ENCODE peak calls at places on chromosomes 4 and X, in five cellular contexts. One of them, this sample, is unnamed.

GRCh38 chrX:108126661-108127060 is 35.1 kb downstream of the ATG4A start:
- DNase-seq in HepG2: no peak
- DNase-seq in K562: no peak
- DNase-seq in H1: no peak
- DNase-seq in GM12878: no peak
- DNase-seq in this sample: no peak

GRCh38 chr4:60945641-60946040 is 254.5 kb upstream of the ADGRL3 start:
- DNase-seq in HepG2: no peak
- DNase-seq in K562: no peak
- DNase-seq in H1: no peak
- DNase-seq in GM12878: no peak
- DNase-seq in this sample: no peak

GRCh38 chr4:30370105-30370504 is 350.1 kb upstream of the PCDH7 start:
- DNase-seq in HepG2: no peak
- DNase-seq in K562: no peak
- DNase-seq in H1: no peak
- DNase-seq in GM12878: no peak
- DNase-seq in this sample: no peak

GRCh38 chrX:104318330-104319009 is 63.7 kb upstream of the ESX1 start:
- DNase-seq in HepG2: peak; percentile 39
- DNase-seq in K562: no peak
- DNase-seq in H1: no peak
- DNase-seq in GM12878: no peak
- DNase-seq in this sample: peak; percentile 43

GRCh38 chrX:2697741-2698294 is 6.7 kb downstream of the CD99 start:
- DNase-seq in HepG2: no peak
- DNase-seq in K562: no peak
- DNase-seq in H1: no peak
- DNase-seq in GM12878: peak; percentile 44
- DNase-seq in this sample: no peak

GRCh38 chr4:14309429-14309828 is 681.9 kb upstream of the BOD1L1 start:
- DNase-seq in HepG2: no peak
- DNase-seq in K562: no peak
- DNase-seq in H1: no peak
- DNase-seq in GM12878: no peak
- DNase-seq in this sample: no peak

GRCh38 chr4:80926446-80926845 is 104.1 kb upstream of the BMP3 start:
- DNase-seq in HepG2: no peak
- DNase-seq in K562: no peak
- DNase-seq in H1: no peak
- DNase-seq in GM12878: no peak
- DNase-seq in this sample: no peak

GRCh38 chrX:21207080-21207479 is 167.1 kb upstream of the CNKSR2 start:
- DNase-seq in HepG2: no peak
- DNase-seq in K562: no peak
- DNase-seq in H1: no peak
- DNase-seq in GM12878: no peak
- DNase-seq in this sample: no peak

GRCh38 chrX:105282077-105282476 is 61.6 kb upstream of the TEX13A start:
- DNase-seq in HepG2: no peak
- DNase-seq in K562: no peak
- DNase-seq in H1: no peak
- DNase-seq in GM12878: no peak
- DNase-seq in this sample: no peak

GRCh38 chr4:109410776-109411175 is 22.8 kb upstream of the SEC24B start:
- DNase-seq in HepG2: no peak
- DNase-seq in K562: no peak
- DNase-seq in H1: no peak
- DNase-seq in GM12878: no peak
- DNase-seq in this sample: peak; percentile 19

GRCh38 chr4:176778491-176778890 is 14.2 kb downstream of the VEGFC start:
- DNase-seq in HepG2: no peak
- DNase-seq in K562: no peak
- DNase-seq in H1: no peak
- DNase-seq in GM12878: no peak
- DNase-seq in this sample: no peak

GRCh38 chrX:107168712-107169111 is 37.5 kb downstream of the NUP62CL start:
- DNase-seq in HepG2: no peak
- DNase-seq in K562: no peak
- DNase-seq in H1: no peak
- DNase-seq in GM12878: no peak
- DNase-seq in this sample: no peak

GRCh38 chr4:142567199-142567598 is 278.9 kb downstream of the INPP4B start:
- DNase-seq in HepG2: no peak
- DNase-seq in K562: no peak
- DNase-seq in H1: peak; percentile 49
- DNase-seq in GM12878: no peak
- DNase-seq in this sample: peak; percentile 51

GRCh38 chr4:96166806-96167205 is 326.9 kb downstream of the PDHA2 start:
- DNase-seq in HepG2: no peak
- DNase-seq in K562: no peak
- DNase-seq in H1: no peak
- DNase-seq in GM12878: no peak
- DNase-seq in this sample: no peak

GRCh38 chr4:167883271-167883670 is 209.1 kb upstream of the ANXA10 start:
- DNase-seq in HepG2: no peak
- DNase-seq in K562: no peak
- DNase-seq in H1: no peak
- DNase-seq in GM12878: no peak
- DNase-seq in this sample: no peak

GRCh38 chr4:80529021-80529420 is 193.5 kb downstream of the CFAP299 start:
- DNase-seq in HepG2: no peak
- DNase-seq in K562: no peak
- DNase-seq in H1: no peak
- DNase-seq in GM12878: no peak
- DNase-seq in this sample: no peak

GRCh38 chr4:153497091-153497531 is 31.0 kb downstream of the TMEM131L start:
- DNase-seq in HepG2: peak; percentile 58
- DNase-seq in K562: no peak
- DNase-seq in H1: peak; percentile 41
- DNase-seq in GM12878: no peak
- DNase-seq in this sample: no peak

GRCh38 chrX:15737188-15737956 is 698 bp upstream of the CA5B start:
- DNase-seq in HepG2: no peak
- DNase-seq in K562: no peak
- DNase-seq in H1: no peak
- DNase-seq in GM12878: no peak
- DNase-seq in this sample: no peak

GRCh38 chrX:15738686-15739016 is 581 bp downstream of the CA5B start:
- DNase-seq in HepG2: no peak
- DNase-seq in K562: no peak
- DNase-seq in H1: no peak
- DNase-seq in GM12878: no peak
- DNase-seq in this sample: no peak

GRCh38 chrX:15739886-15740285 is 1.8 kb downstream of the CA5B start:
- DNase-seq in HepG2: no peak
- DNase-seq in K562: no peak
- DNase-seq in H1: no peak
- DNase-seq in GM12878: no peak
- DNase-seq in this sample: no peak

DNA sequence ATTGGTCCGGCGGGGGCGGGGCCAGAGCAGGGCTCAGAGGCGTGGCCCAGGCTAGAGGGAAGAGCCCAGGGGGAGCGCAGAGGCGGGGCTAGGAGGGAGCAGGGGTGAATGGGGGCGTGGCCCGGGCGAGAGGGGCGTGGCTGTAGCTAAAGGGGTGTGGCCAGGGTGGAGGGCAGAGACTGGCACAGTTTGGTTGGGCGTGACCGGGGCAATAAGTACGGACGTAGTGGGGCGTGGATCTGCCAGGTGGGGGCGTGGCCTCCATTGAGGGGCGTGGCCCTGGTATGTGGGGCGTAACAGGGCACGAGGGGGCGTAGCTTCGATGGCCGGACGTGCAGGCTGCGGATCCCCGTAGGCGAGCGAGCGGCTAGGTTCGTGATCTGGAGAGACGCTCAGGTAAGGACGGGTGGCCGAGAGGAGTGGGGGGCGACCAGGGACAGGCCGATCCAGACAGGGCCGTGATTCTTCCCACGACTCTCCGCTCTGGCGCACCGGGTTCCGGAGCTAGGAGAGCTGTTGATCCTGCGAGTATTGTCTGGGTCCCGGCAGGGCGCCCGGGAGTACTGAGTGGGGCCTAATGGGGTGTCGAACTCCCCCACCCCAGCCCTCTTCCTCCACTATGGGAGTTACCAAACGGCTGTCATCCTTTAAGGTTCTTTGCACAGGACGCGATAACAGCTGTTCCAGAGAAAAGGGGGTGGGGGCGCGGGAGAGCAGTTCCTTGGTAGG is at the start of gene CA5B:
- DNase-seq in HepG2: no peak
- DNase-seq in K562: peak; percentile 97
- DNase-seq in H1: peak; percentile 100
- DNase-seq in GM12878: peak; percentile 87
- DNase-seq in this sample: peak; percentile 68
- TF ChIP-seq POLR2A in HepG2: no peak
- TF ChIP-seq POLR2A in K562: no peak
- TF ChIP-seq POLR2A in H1: no peak
- TF ChIP-seq POLR2A in GM12878: no peak
- TF ChIP-seq POLR2A in this sample: no peak

GRCh38 chr4:125062079-125062478 is 252.7 kb upstream of the FAT4 start:
- DNase-seq in HepG2: no peak
- DNase-seq in K562: no peak
- DNase-seq in H1: no peak
- DNase-seq in GM12878: no peak
- DNase-seq in this sample: no peak
- TF ChIP-seq JUND in HepG2: no peak
- TF ChIP-seq JUND in K562: no peak
- TF ChIP-seq JUND in H1: no peak
- TF ChIP-seq JUND in GM12878: no peak
- TF ChIP-seq JUND in this sample: no peak

GRCh38 chr4:103201724-103202123 is 3.6 kb upstream of the CENPE start:
- DNase-seq in HepG2: peak; percentile 50
- DNase-seq in K562: no peak
- DNase-seq in H1: no peak
- DNase-seq in GM12878: no peak
- DNase-seq in this sample: no peak
- TF ChIP-seq POLR2A in HepG2: no peak
- TF ChIP-seq POLR2A in K562: no peak
- TF ChIP-seq POLR2A in H1: no peak
- TF ChIP-seq POLR2A in GM12878: no peak
- TF ChIP-seq POLR2A in this sample: no peak

DNA sequence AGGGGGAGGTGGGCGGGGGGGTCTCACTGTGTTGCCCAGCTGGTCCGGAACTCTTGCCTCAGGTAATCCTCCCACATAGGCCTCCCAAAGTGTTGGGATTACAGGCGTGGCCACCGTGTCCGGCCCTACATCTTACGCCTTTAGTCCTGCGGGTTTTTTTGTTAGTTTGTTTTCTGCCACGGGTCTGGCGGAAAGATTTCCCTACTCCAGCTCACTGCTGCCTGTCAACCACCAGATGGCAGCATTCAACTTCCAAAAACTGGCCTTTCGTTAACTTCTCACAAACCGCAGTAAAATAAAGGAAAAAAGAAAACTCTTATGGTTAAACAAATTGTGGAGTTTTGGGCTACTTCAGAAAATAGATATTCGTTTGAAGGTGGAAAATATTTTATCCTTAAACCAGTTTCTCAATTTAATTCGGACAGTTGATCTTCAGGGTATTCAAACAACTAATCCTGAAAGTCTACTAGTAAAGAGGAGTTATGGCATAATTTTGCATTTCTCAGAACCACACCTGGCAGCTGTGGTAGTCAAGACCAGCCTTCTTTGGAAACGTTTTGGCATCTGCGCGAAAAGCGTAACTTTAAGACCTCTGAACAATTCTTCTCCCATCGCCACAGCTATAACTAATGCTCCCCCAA is 41.1 kb downstream of the LUZP4 start:
- DNase-seq in HepG2: peak; percentile 36
- DNase-seq in K562: peak; percentile 61
- DNase-seq in H1: no peak
- DNase-seq in GM12878: peak; percentile 40
- DNase-seq in this sample: peak; percentile 44
- TF ChIP-seq JUND in HepG2: no peak
- TF ChIP-seq JUND in K562: no peak
- TF ChIP-seq JUND in H1: no peak
- TF ChIP-seq JUND in GM12878: no peak
- TF ChIP-seq JUND in this sample: no peak